ENCODE peak calls at places on chromosomes 1 and 21, in eight cellular contexts. B is lower leg skin, V is heart left ventricle, Q is uterus, U is GM06990, A is neural progenitor cell, R is mucosa of descending colon, P is WTC11. W is an unnamed sample.

GRCh38 chr1:98749152-98749756 is 87.7 kb downstream of the SNX7 start:
- DNase-seq in B (no peak), V (no peak), Q (no peak), U (no peak), A (no peak), R (no peak), P (no peak), W (no peak)

GRCh38 chr21:46559291-46559983 is 45.4 kb downstream of the S100B start:
- DNase-seq in B (peak; percentile 11), V (no peak), Q (no peak), U (no peak), A (no peak), R (no peak), P (no peak), W (peak; percentile 59)

GRCh38 chr1:118487091-118487490 is 302.1 kb upstream of the SPAG17 start:
- DNase-seq in B (no peak), V (no peak), Q (no peak), U (no peak), A (no peak), R (no peak), P (no peak), W (no peak)

GRCh38 chr1:58855351-58856165 is 71.7 kb upstream of the JUN start:
- DNase-seq in B (no peak), V (no peak), Q (no peak), U (no peak), A (no peak), R (no peak), P (no peak), W (no peak)

GRCh38 chr1:94418664-94419655 is 771 bp downstream of the ABCD3 start:
- DNase-seq in B (peak; percentile 62), V (peak; percentile 81), Q (peak; percentile 32), U (no peak), A (peak; percentile 58), R (peak; percentile 45), P (peak; percentile 17), W (no peak)

GRCh38 chr1:198669023-198669698 is 30.3 kb downstream of the PTPRC start:
- DNase-seq in B (no peak), V (no peak), Q (no peak), U (peak; percentile 53), A (no peak), R (no peak), P (no peak), W (peak; percentile 55)

GRCh38 chr1:110240476-110241210 is 30.5 kb downstream of the KCNC4 start:
- DNase-seq in B (no peak), V (no peak), Q (no peak), U (no peak), A (peak; percentile 34), R (no peak), P (no peak), W (no peak)

GRCh38 chr1:229986737-229987364 is 80.2 kb upstream of the GALNT2 start:
- DNase-seq in B (no peak), V (no peak), Q (no peak), U (no peak), A (no peak), R (no peak), P (no peak), W (no peak)

GRCh38 chr21:15826147-15826780 is 96.5 kb downstream of the USP25 start:
- DNase-seq in B (no peak), V (no peak), Q (no peak), U (no peak), A (peak; percentile 52), R (no peak), P (peak; percentile 13), W (no peak)

GRCh38 chr1:85623061-85623471 is 42.5 kb downstream of the CCN1 start:
- DNase-seq in B (no peak), V (no peak), Q (no peak), U (peak; percentile 15), A (no peak), R (no peak), P (no peak), W (no peak)

GRCh38 chr1:193707271-193708015 is 521.0 kb upstream of the B3GALT2 start:
- DNase-seq in B (no peak), V (no peak), Q (no peak), U (no peak), A (no peak), R (no peak), P (no peak), W (no peak)

GRCh38 chr1:41516168-41516961 is 31.9 kb upstream of the EDN2 start:
- DNase-seq in B (peak; percentile 82), V (peak; percentile 94), Q (peak; percentile 95), U (peak; percentile 80), A (peak; percentile 91), R (peak; percentile 88), P (peak; percentile 90), W (peak; percentile 67)

GRCh38 chr21:41207401-41208388 is 39.7 kb downstream of the BACE2 start:
- DNase-seq in B (peak; percentile 62), V (peak; percentile 78), Q (peak; percentile 34), U (no peak), A (no peak), R (peak; percentile 68), P (no peak), W (no peak)

GRCh38 chr21:41439245-41439644 is 13.2 kb downstream of the MX1 start:
- DNase-seq in B (no peak), V (no peak), Q (no peak), U (no peak), A (no peak), R (no peak), P (no peak), W (no peak)

GRCh38 chr1:221149676-221150075 is 270.4 kb downstream of the HLX start:
- DNase-seq in B (no peak), V (no peak), Q (no peak), U (no peak), A (no peak), R (no peak), P (no peak), W (no peak)

GRCh38 chr1:221154932-221155331 is 275.7 kb downstream of the HLX start:
- DNase-seq in B (no peak), V (no peak), Q (no peak), U (no peak), A (no peak), R (no peak), P (no peak), W (no peak)

GRCh38 chr1:221150996-221151395 is 271.8 kb downstream of the HLX start:
- DNase-seq in B (no peak), V (no peak), Q (no peak), U (no peak), A (no peak), R (no peak), P (no peak), W (no peak)

GRCh38 chr1:221148580-221148979 is 269.3 kb downstream of the HLX start:
- DNase-seq in B (no peak), V (no peak), Q (no peak), U (no peak), A (no peak), R (no peak), P (no peak), W (no peak)

DNA sequence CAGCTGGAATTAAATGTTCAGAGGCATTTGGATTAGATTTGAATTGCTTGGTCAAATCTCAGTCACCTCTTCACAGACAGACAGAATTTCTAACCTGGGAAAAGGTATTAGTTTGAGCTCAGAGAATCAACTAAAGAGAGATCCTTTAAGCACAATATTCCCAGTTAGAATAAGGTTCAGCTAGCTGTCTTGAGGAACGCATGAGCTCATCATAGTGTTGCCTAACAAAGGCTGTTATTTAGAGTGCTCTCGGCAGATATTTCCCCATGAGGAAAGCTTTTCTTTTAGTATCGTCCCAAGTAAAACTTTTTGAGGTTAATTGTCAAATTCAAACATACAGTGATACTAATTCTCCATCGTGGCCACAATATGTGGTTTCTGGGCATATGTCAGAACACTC is 269.9 kb downstream of the HLX start:
- DNase-seq in B (no peak), V (no peak), Q (no peak), U (no peak), A (no peak), R (no peak), P (no peak), W (no peak)
- TF ChIP-seq CTCF in B (no peak), V (no peak), Q (no peak), U (no peak), A (no peak), R (no peak), P (no peak), W (no peak)

DNA sequence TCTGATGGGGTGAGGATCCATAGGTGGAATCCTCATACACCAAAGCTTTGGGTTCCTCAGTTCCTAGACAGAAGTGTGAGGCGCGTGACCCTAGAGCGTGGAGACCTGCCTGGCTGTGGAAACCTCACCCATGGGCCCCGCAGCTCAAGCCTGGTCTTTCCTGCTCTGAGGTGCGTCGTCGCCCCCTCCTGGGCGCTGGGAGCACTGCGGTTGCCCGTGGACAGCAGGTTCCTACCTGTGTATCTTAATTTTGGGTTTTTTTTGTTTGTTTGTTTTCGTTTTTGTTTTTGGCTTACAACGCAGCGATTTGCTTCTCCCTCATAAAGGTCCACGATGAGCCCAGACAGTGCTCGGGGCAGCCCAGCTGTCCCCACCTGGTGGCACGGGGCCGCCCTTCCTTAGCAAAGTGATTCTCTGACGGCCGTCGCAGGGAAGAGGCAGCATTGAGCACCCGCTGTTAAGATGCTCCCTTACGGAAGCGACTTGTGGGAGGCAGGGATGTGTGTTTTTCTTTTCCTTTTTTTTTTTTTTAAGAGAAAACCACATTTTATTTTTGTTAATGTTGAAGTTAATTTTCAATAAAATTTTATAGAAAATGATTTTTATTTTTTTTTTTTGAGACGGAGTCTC is 36.5 kb upstream of the TRAPPC10 start:
- DNase-seq in B (peak; percentile 66), V (peak; percentile 87), Q (peak; percentile 81), U (peak; percentile 85), A (peak; percentile 74), R (peak; percentile 82), P (peak; percentile 87), W (peak; percentile 74)
- TF ChIP-seq CTCF in B (peak; percentile 76), V (peak; percentile 91), Q (peak; percentile 90), U (peak; percentile 99), A (peak; percentile 98), R (peak; percentile 82), P (peak; percentile 83), W (peak; percentile 78)

DNA sequence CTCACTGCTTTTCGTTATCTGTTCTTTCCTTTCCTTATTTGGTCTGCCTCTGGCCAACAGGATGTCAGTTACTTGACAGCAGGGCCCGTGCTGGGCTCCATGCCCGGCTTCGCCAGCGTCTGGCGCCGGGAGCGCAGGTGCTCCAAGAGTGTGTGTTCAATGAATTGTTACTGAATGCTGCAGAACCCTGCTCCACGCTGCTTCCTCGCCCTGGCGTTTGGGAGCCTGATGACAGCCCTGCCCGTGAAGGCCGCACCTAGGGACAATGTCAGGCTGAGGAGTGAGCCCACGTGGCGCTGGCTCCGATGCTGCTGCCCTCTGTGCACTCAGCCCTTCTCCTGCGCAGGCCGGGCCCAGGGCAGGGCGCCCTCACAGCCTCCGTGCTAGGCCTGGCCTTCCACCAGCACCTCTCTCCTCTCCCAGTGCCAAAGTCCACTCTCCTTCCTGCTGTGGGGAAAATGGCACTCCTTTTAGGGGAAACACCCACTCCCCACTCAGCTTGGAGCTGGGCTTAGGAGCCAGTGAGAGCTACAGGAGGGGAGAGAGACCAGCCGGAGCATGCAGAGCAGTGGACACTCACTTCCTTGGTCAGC is 51.4 kb downstream of the ACBD3 start:
- DNase-seq in B (no peak), V (no peak), Q (peak; percentile 41), U (no peak), A (no peak), R (peak; percentile 87), P (no peak), W (no peak)
- TF ChIP-seq CTCF in B (no peak), V (no peak), Q (no peak), U (no peak), A (no peak), R (no peak), P (no peak), W (no peak)

GRCh38 chr1:2561898-2562895 is 6.0 kb downstream of the TNFRSF14 start:
- DNase-seq in B (no peak), V (no peak), Q (no peak), U (no peak), A (peak; percentile 33), R (no peak), P (peak; percentile 56), W (no peak)
- TF ChIP-seq CTCF in B (no peak), V (peak; percentile 8), Q (no peak), U (peak; percentile 52), A (peak; percentile 43), R (peak; percentile 42), P (peak; percentile 51), W (peak; percentile 44)

W was measured in natural killer cell.